ENCODE peak calls at places on chromosome 18, in ten cellular contexts. S is Calu3; A is A549; G is CD4-positive, alpha-beta T cell; J is PC-9; X is WTC11; B is IMR-90; P is colonic mucosa; W is upper lobe of right lung; O is glutamatergic neuron. K is an unnamed sample.

GRCh38 chr18:75544496-75544895 is 117.0 kb upstream of the SMIM21 start:
- DNase-seq in S (no peak), A (no peak), G (no peak), J (no peak), X (no peak), B (peak; percentile 59), P (no peak), W (no peak), O (no peak), K (no peak)

GRCh38 chr18:57890266-57890665 is 87.2 kb upstream of the ATP8B1 start:
- DNase-seq in S (no peak), A (no peak), G (no peak), J (no peak), X (no peak), B (no peak), P (no peak), W (no peak), O (no peak), K (no peak)

GRCh38 chr18:2609604-2610003 is 38.2 kb downstream of the NDC80 start:
- DNase-seq in S (no peak), A (no peak), G (no peak), J (no peak), X (no peak), B (no peak), P (no peak), W (no peak), O (no peak), K (no peak)

GRCh38 chr18:30088238-30088637 is 954.3 kb downstream of the DSC3 start:
- DNase-seq in S (no peak), A (no peak), G (no peak), J (no peak), X (no peak), B (no peak), P (no peak), W (no peak), O (no peak), K (no peak)

GRCh38 chr18:79705272-79705671 is 25.7 kb downstream of the CTDP1 start:
- DNase-seq in S (no peak), A (no peak), G (no peak), J (no peak), X (no peak), B (no peak), P (no peak), W (no peak), O (no peak), K (no peak)

GRCh38 chr18:2412261-2412660 is 159.0 kb downstream of the METTL4 start:
- DNase-seq in S (no peak), A (no peak), G (no peak), J (no peak), X (no peak), B (no peak), P (no peak), W (no peak), O (no peak), K (no peak)

GRCh38 chr18:70194227-70194890 is 11.1 kb downstream of the RTTN start:
- DNase-seq in S (no peak), A (no peak), G (no peak), J (no peak), X (no peak), B (no peak), P (no peak), W (no peak), O (no peak), K (peak; percentile 20)

GRCh38 chr18:58373486-58373885 is 255.4 kb downstream of the ALPK2 start:
- DNase-seq in S (no peak), A (no peak), G (no peak), J (no peak), X (no peak), B (no peak), P (no peak), W (no peak), O (no peak), K (no peak)

GRCh38 chr18:9547767-9548166 is 66.6 kb downstream of the PPP4R1 start:
- DNase-seq in S (no peak), A (no peak), G (no peak), J (no peak), X (no peak), B (no peak), P (no peak), W (no peak), O (no peak), K (no peak)
- TF ChIP-seq CTCF in S (no peak), A (no peak), G (no peak), J (no peak), X (no peak), B (no peak), P (no peak), W (no peak), O (no peak), K (no peak)

GRCh38 chr18:49678440-49678839 is 116.6 kb downstream of the LIPG start:
- DNase-seq in S (no peak), A (no peak), G (no peak), J (no peak), X (no peak), B (no peak), P (no peak), W (no peak), O (no peak), K (no peak)

GRCh38 chr18:49673281-49673680 is 111.4 kb downstream of the LIPG start:
- DNase-seq in S (no peak), A (no peak), G (no peak), J (no peak), X (no peak), B (no peak), P (no peak), W (no peak), O (no peak), K (no peak)

GRCh38 chr18:49681387-49681786 is 119.5 kb downstream of the LIPG start:
- DNase-seq in S (no peak), A (no peak), G (no peak), J (no peak), X (no peak), B (no peak), P (no peak), W (no peak), O (no peak), K (no peak)

GRCh38 chr18:49677081-49677480 is 115.2 kb downstream of the LIPG start:
- DNase-seq in S (no peak), A (no peak), G (no peak), J (no peak), X (no peak), B (no peak), P (no peak), W (no peak), O (no peak), K (no peak)

DNA sequence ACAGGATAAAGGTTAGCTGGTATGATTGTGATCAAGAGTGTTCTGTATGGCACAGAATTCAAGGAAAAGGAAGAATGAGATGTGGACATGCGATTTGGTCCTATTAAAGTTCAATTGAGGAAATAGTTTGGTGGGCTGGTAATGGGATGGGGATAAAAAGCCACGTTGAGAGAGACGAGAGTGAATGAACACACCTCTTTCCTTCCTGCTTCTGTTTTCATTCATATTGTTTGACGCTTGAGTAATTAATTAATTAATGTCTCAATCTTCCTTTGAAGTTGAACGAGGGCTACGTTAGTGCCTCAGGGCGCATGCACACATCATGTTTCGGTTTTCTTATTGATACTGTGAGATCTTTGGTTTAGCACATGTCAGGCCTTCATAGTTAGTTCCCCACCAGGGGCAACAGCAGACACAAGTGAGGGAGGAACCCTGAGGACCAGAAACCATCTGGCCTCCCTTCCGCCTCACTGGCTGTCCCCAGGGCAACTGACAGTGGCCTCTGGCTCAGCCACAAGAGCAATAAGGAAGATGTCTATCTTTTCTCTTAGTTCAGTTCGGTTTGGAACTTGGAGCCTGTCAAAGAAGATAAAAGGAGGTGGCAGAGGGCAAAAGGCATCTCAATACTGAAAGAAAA is 116.0 kb downstream of the LIPG start:
- DNase-seq in S (no peak), A (no peak), G (no peak), J (no peak), X (no peak), B (no peak), P (peak; percentile 44), W (no peak), O (peak; percentile 42), K (no peak)
- TF ChIP-seq CTCF in S (no peak), A (no peak), G (no peak), J (no peak), X (no peak), B (no peak), P (no peak), W (no peak), O (peak; percentile 9), K (no peak)

GRCh38 chr18:61755553-61755952 is 137.3 kb downstream of the RNF152 start:
- DNase-seq in S (no peak), A (no peak), G (no peak), J (no peak), X (no peak), B (peak; percentile 18), P (no peak), W (no peak), O (no peak), K (no peak)

GRCh38 chr18:61753373-61753772 is 139.4 kb downstream of the RNF152 start:
- DNase-seq in S (no peak), A (no peak), G (no peak), J (no peak), X (no peak), B (no peak), P (no peak), W (no peak), O (no peak), K (no peak)

GRCh38 chr18:61752973-61753372 is 139.8 kb downstream of the RNF152 start:
- DNase-seq in S (no peak), A (no peak), G (no peak), J (no peak), X (no peak), B (no peak), P (no peak), W (no peak), O (no peak), K (no peak)

GRCh38 chr18:61756244-61756643 is 136.6 kb downstream of the RNF152 start:
- DNase-seq in S (no peak), A (no peak), G (no peak), J (no peak), X (no peak), B (peak; percentile 15), P (no peak), W (no peak), O (no peak), K (no peak)

DNA sequence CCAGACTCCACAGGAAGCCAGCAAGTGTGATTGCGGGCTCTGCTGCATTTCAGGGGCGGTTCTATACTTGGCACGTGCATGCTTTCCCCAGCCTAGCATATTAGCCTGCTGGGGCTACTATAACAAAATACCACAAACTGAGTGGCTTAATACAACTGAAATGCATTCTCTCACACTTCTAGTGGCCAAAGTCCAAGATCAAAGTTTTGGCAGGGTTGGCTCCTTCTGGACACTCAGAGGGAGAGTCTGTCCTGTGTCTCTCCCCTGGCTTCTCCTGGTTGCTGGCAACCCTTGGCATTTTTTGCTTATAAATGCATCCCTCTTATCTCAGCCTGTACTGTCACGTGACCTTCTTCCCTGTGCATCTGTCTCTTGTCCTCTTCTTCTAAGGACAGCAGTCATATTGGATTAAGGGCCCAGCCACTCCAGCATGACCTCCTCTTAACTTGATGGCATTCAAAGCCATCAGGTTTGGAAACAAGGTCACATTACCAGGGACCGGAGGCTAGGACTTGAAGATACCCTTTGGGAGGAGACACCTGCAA is 138.7 kb downstream of the RNF152 start:
- DNase-seq in S (no peak), A (no peak), G (no peak), J (no peak), X (no peak), B (no peak), P (no peak), W (no peak), O (no peak), K (no peak)
- TF ChIP-seq CTCF in S (no peak), A (no peak), G (no peak), J (no peak), X (no peak), B (no peak), P (no peak), W (no peak), O (no peak), K (no peak)

GRCh38 chr18:35059280-35059927 is 18.2 kb downstream of the MAPRE2 start:
- DNase-seq in S (no peak), A (no peak), G (no peak), J (no peak), X (no peak), B (no peak), P (no peak), W (no peak), O (no peak), K (no peak)

GRCh38 chr18:35055726-35056125 is 14.5 kb downstream of the MAPRE2 start:
- DNase-seq in S (no peak), A (no peak), G (no peak), J (no peak), X (no peak), B (no peak), P (no peak), W (no peak), O (no peak), K (no peak)

GRCh38 chr18:35051978-35052377 is 10.8 kb downstream of the MAPRE2 start:
- DNase-seq in S (no peak), A (no peak), G (no peak), J (no peak), X (no peak), B (no peak), P (no peak), W (no peak), O (no peak), K (no peak)

GRCh38 chr18:35054401-35054800 is 13.2 kb downstream of the MAPRE2 start:
- DNase-seq in S (no peak), A (no peak), G (no peak), J (no peak), X (no peak), B (no peak), P (no peak), W (no peak), O (no peak), K (no peak)

DNA sequence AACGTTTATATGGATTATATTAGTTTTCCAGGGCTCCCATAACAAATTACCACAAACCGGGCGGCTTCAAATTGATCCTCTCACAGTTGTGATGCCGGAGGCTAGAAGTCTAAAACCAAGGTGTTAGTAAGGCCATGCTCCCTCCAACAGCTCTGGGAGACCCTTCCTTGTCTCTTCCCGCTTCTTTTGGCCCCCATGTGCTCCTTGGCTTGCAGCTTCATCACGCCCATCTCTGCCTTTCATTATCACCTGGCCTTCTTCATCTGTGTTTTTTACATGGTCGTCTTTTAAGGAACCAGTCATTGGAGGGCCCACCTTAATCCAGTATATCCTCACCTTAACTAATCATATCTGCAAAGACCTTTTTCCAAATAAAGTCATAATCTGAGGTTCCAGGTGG is 13.9 kb downstream of the MAPRE2 start:
- DNase-seq in S (no peak), A (no peak), G (no peak), J (no peak), X (no peak), B (no peak), P (no peak), W (no peak), O (no peak), K (no peak)
- TF ChIP-seq CTCF in S (no peak), A (no peak), G (no peak), J (no peak), X (no peak), B (no peak), P (no peak), W (no peak), O (no peak), K (no peak)

K was measured in GM20000.